ENCODE peak calls at places on chromosomes 2 and 18, in five cellular contexts. One of them, this sample, is unnamed.

GRCh38 chr2:127049927-127050802 is 56.8 kb downstream of the BIN1 start:
- DNase-seq in posterior vena cava: peak
- DNase-seq in AG04450: peak
- DNase-seq in activated CD4-positive, alpha-beta T cell treated with anti-CD3 and anti-CD28 coated beads for 4 hours: peak
- DNase-seq in NCI-H748 treated with DMSO at 0.1 percent for 48 hours: peak
- DNase-seq in this sample: peak

GRCh38 chr2:241003830-241004564 is 5.6 kb downstream of the SNED1 start:
- DNase-seq in posterior vena cava: no peak
- DNase-seq in AG04450: no peak
- DNase-seq in activated CD4-positive, alpha-beta T cell treated with anti-CD3 and anti-CD28 coated beads for 4 hours: no peak
- DNase-seq in NCI-H748 treated with DMSO at 0.1 percent for 48 hours: no peak
- DNase-seq in this sample: no peak

GRCh38 chr2:189444322-189444721 is 3.0 kb downstream of the WDR75 start:
- DNase-seq in posterior vena cava: no peak
- DNase-seq in AG04450: no peak
- DNase-seq in activated CD4-positive, alpha-beta T cell treated with anti-CD3 and anti-CD28 coated beads for 4 hours: no peak
- DNase-seq in NCI-H748 treated with DMSO at 0.1 percent for 48 hours: no peak
- DNase-seq in this sample: no peak

GRCh38 chr2:21372654-21373053 is 248.9 kb downstream of the TDRD15 start:
- DNase-seq in posterior vena cava: no peak
- DNase-seq in AG04450: no peak
- DNase-seq in activated CD4-positive, alpha-beta T cell treated with anti-CD3 and anti-CD28 coated beads for 4 hours: no peak
- DNase-seq in NCI-H748 treated with DMSO at 0.1 percent for 48 hours: peak
- DNase-seq in this sample: no peak

GRCh38 chr2:159456500-159457426 is 159.6 kb downstream of the BAZ2B start:
- DNase-seq in posterior vena cava: no peak
- DNase-seq in AG04450: no peak
- DNase-seq in activated CD4-positive, alpha-beta T cell treated with anti-CD3 and anti-CD28 coated beads for 4 hours: no peak
- DNase-seq in NCI-H748 treated with DMSO at 0.1 percent for 48 hours: no peak
- DNase-seq in this sample: no peak

GRCh38 chr2:129857200-129857599 is 122.3 kb upstream of the RAB6C start:
- DNase-seq in posterior vena cava: no peak
- DNase-seq in AG04450: no peak
- DNase-seq in activated CD4-positive, alpha-beta T cell treated with anti-CD3 and anti-CD28 coated beads for 4 hours: no peak
- DNase-seq in NCI-H748 treated with DMSO at 0.1 percent for 48 hours: no peak
- DNase-seq in this sample: no peak

GRCh38 chr18:59835656-59836379 is 64.0 kb upstream of the PMAIP1 start:
- DNase-seq in posterior vena cava: no peak
- DNase-seq in AG04450: no peak
- DNase-seq in activated CD4-positive, alpha-beta T cell treated with anti-CD3 and anti-CD28 coated beads for 4 hours: no peak
- DNase-seq in NCI-H748 treated with DMSO at 0.1 percent for 48 hours: no peak
- DNase-seq in this sample: no peak

GRCh38 chr2:27152796-27153464 is 4.1 kb downstream of the TCF23 start:
- DNase-seq in posterior vena cava: no peak
- DNase-seq in AG04450: no peak
- DNase-seq in activated CD4-positive, alpha-beta T cell treated with anti-CD3 and anti-CD28 coated beads for 4 hours: no peak
- DNase-seq in NCI-H748 treated with DMSO at 0.1 percent for 48 hours: no peak
- DNase-seq in this sample: no peak

GRCh38 chr2:129438501-129439057 is 540.9 kb upstream of the RAB6C start:
- DNase-seq in posterior vena cava: no peak
- DNase-seq in AG04450: no peak
- DNase-seq in activated CD4-positive, alpha-beta T cell treated with anti-CD3 and anti-CD28 coated beads for 4 hours: no peak
- DNase-seq in NCI-H748 treated with DMSO at 0.1 percent for 48 hours: no peak
- DNase-seq in this sample: no peak

GRCh38 chr2:218858671-218859555 is 692 bp upstream of the WNT6 start:
- DNase-seq in posterior vena cava: peak
- DNase-seq in AG04450: no peak
- DNase-seq in activated CD4-positive, alpha-beta T cell treated with anti-CD3 and anti-CD28 coated beads for 4 hours: no peak
- DNase-seq in NCI-H748 treated with DMSO at 0.1 percent for 48 hours: no peak
- DNase-seq in this sample: no peak

GRCh38 chr2:10252651-10253050 is 50.1 kb upstream of the HPCAL1 start:
- DNase-seq in posterior vena cava: no peak
- DNase-seq in AG04450: no peak
- DNase-seq in activated CD4-positive, alpha-beta T cell treated with anti-CD3 and anti-CD28 coated beads for 4 hours: no peak
- DNase-seq in NCI-H748 treated with DMSO at 0.1 percent for 48 hours: no peak
- DNase-seq in this sample: no peak

GRCh38 chr2:235613671-235614070 is 119.8 kb downstream of the AGAP1 start:
- DNase-seq in posterior vena cava: peak
- DNase-seq in AG04450: no peak
- DNase-seq in activated CD4-positive, alpha-beta T cell treated with anti-CD3 and anti-CD28 coated beads for 4 hours: no peak
- DNase-seq in NCI-H748 treated with DMSO at 0.1 percent for 48 hours: peak
- DNase-seq in this sample: no peak

GRCh38 chr18:2655954-2656236 is 369 bp downstream of the SMCHD1 start:
- DNase-seq in posterior vena cava: no peak
- DNase-seq in AG04450: no peak
- DNase-seq in activated CD4-positive, alpha-beta T cell treated with anti-CD3 and anti-CD28 coated beads for 4 hours: no peak
- DNase-seq in NCI-H748 treated with DMSO at 0.1 percent for 48 hours: no peak
- DNase-seq in this sample: peak

GRCh38 chr18:74353169-74353775 is 37.6 kb downstream of the C18orf63 start:
- DNase-seq in posterior vena cava: no peak
- DNase-seq in AG04450: peak
- DNase-seq in activated CD4-positive, alpha-beta T cell treated with anti-CD3 and anti-CD28 coated beads for 4 hours: peak
- DNase-seq in NCI-H748 treated with DMSO at 0.1 percent for 48 hours: peak
- DNase-seq in this sample: peak

GRCh38 chr2:96138146-96139145 is at the start of gene ASTL:
- DNase-seq in posterior vena cava: no peak
- DNase-seq in AG04450: no peak
- DNase-seq in activated CD4-positive, alpha-beta T cell treated with anti-CD3 and anti-CD28 coated beads for 4 hours: peak
- DNase-seq in NCI-H748 treated with DMSO at 0.1 percent for 48 hours: peak
- DNase-seq in this sample: peak

GRCh38 chr2:105741216-105741615 is 3.5 kb upstream of the NCK2 start:
- DNase-seq in posterior vena cava: no peak
- DNase-seq in AG04450: no peak
- DNase-seq in activated CD4-positive, alpha-beta T cell treated with anti-CD3 and anti-CD28 coated beads for 4 hours: no peak
- DNase-seq in NCI-H748 treated with DMSO at 0.1 percent for 48 hours: no peak
- DNase-seq in this sample: no peak

GRCh38 chr2:236446521-236446920 is 123.1 kb upstream of the ACKR3 start:
- DNase-seq in posterior vena cava: no peak
- DNase-seq in AG04450: no peak
- DNase-seq in activated CD4-positive, alpha-beta T cell treated with anti-CD3 and anti-CD28 coated beads for 4 hours: no peak
- DNase-seq in NCI-H748 treated with DMSO at 0.1 percent for 48 hours: no peak
- DNase-seq in this sample: no peak

This sample was measured in stimulated activated naive CD4-positive, alpha-beta T cell treated with Interleukin-2 at 50 U/mL for 16 hours.